ENCODE peak calls at places on chromosome 5, in five cellular contexts. Q is HepG2, R is NT2/D1, C is GM12878, M is H1. P is an unnamed sample.

GRCh38 chr5:149128023-149128875 is 13.0 kb upstream of the ABLIM3 start:
- DNase-seq in C (no peak), M (peak; percentile 66), Q (no peak), R (no peak), P (peak; percentile 76)

GRCh38 chr5:111999286-111999685 is 242.3 kb upstream of the NREP start:
- DNase-seq in C (no peak), M (no peak), R (no peak), Q (no peak), P (no peak)

GRCh38 chr5:134592141-134592746 is 40.4 kb downstream of the SAR1B start:
- DNase-seq in M (peak; percentile 69), R (peak; percentile 59), Q (no peak), C (no peak), P (no peak)

GRCh38 chr5:135276151-135276550 is 122.9 kb downstream of the MACROH2A1 start:
- DNase-seq in Q (no peak), C (no peak), R (no peak), M (no peak), P (no peak)

GRCh38 chr5:1097381-1097893 is 14.4 kb downstream of the SLC12A7 start:
- DNase-seq in M (no peak), C (no peak), Q (no peak), R (no peak), P (no peak)

GRCh38 chr5:168987540-168988300 is 313.2 kb downstream of the SLIT3 start:
- DNase-seq in C (no peak), Q (peak; percentile 43), R (peak; percentile 44), M (peak; percentile 91), P (peak; percentile 76)

GRCh38 chr5:15932066-15932465 is 247.5 kb downstream of the MARCHF11 start:
- DNase-seq in M (no peak), Q (no peak), R (no peak), C (no peak), P (no peak)

GRCh38 chr5:126852104-126852531 is 75.2 kb downstream of the LMNB1 start:
- DNase-seq in R (no peak), Q (no peak), C (peak; percentile 23), M (peak; percentile 37), P (no peak)

GRCh38 chr5:92268343-92268742 is 885.2 kb upstream of the ARRDC3 start:
- DNase-seq in R (no peak), C (no peak), Q (no peak), M (no peak), P (no peak)

GRCh38 chr5:1112596-1113331 is 901 bp upstream of the SLC12A7 start:
- DNase-seq in R (no peak), Q (peak; percentile 20), C (no peak), M (no peak), P (no peak)

GRCh38 chr5:112146323-112146848 is 272.7 kb downstream of the EPB41L4A start:
- DNase-seq in C (peak; percentile 74), M (no peak), Q (no peak), R (no peak), P (no peak)

GRCh38 chr5:126483156-126483555 is 59.9 kb downstream of the GRAMD2B start:
- DNase-seq in Q (no peak), C (no peak), R (no peak), M (no peak), P (no peak)

GRCh38 chr5:76145945-76146344 is 62.8 kb downstream of the SV2C start:
- DNase-seq in M (no peak), C (no peak), Q (peak; percentile 16), R (peak; percentile 30), P (peak; percentile 45)

GRCh38 chr5:115557667-115558387 is 13.3 kb upstream of the FEM1C start:
- DNase-seq in C (no peak), R (no peak), M (no peak), Q (peak; percentile 3), P (no peak)

GRCh38 chr5:126383755-126384154 is 39.5 kb upstream of the GRAMD2B start:
- DNase-seq in M (no peak), R (no peak), Q (no peak), C (no peak), P (no peak)

GRCh38 chr5:151153300-151153699 is 4.3 kb downstream of the ANXA6 start:
- DNase-seq in Q (no peak), M (no peak), C (no peak), R (no peak), P (no peak)

GRCh38 chr5:135249658-135250057 is 149.4 kb downstream of the MACROH2A1 start:
- DNase-seq in C (no peak), Q (no peak), M (peak; percentile 6), R (no peak), P (no peak)

GRCh38 chr5:33011803-33012202 is 300.7 kb downstream of the NPR3 start:
- DNase-seq in R (no peak), Q (no peak), C (no peak), M (no peak), P (no peak)

GRCh38 chr5:33008751-33009418 is 297.8 kb downstream of the NPR3 start:
- DNase-seq in Q (no peak), M (no peak), C (no peak), R (peak; percentile 20), P (no peak)

DNA sequence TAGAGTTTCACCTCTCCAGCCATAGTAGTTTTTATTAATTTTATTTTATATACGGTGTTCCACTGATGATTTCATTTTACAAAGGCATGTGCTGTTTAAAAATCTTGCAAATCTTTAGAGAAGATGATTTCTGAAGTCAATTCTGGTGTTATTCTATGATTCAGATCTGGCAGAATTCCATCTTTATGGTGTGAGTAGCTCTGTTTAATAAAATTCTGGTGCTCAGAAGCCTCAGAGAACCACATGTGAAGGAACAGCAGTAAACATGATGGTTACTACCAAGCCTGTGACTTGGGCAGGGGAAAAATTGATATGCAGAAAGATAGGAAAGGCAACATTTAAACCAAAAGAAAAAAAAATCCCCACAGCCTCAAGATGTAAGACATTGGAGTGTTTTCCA is 299.7 kb downstream of the NPR3 start:
- DNase-seq in C (no peak), R (no peak), M (no peak), Q (no peak), P (no peak)
- TF ChIP-seq SUZ12 in C (no peak), R (no peak), M (no peak), Q (no peak), P (no peak)

GRCh38 chr5:5132185-5132584 is 7.9 kb upstream of the ADAMTS16 start:
- DNase-seq in Q (peak; percentile 5), R (no peak), C (no peak), M (no peak), P (no peak)

GRCh38 chr5:5128766-5129165 is 11.4 kb upstream of the ADAMTS16 start:
- DNase-seq in R (no peak), C (no peak), M (no peak), Q (no peak), P (no peak)

GRCh38 chr5:5126444-5126843 is 13.7 kb upstream of the ADAMTS16 start:
- DNase-seq in C (no peak), Q (no peak), M (no peak), R (no peak), P (no peak)
- TF ChIP-seq SUZ12 in C (no peak), Q (no peak), M (no peak), R (no peak), P (no peak)

GRCh38 chr5:41410737-41411136 is 99.7 kb downstream of the PLCXD3 start:
- DNase-seq in Q (no peak), M (no peak), C (no peak), R (no peak), P (no peak)

GRCh38 chr5:41406944-41407343 is 103.5 kb downstream of the PLCXD3 start:
- DNase-seq in R (no peak), Q (peak; percentile 29), C (no peak), M (no peak), P (no peak)

GRCh38 chr5:41406424-41406823 is 104.0 kb downstream of the PLCXD3 start:
- DNase-seq in C (no peak), Q (peak; percentile 23), R (no peak), M (no peak), P (no peak)

GRCh38 chr5:41410307-41410706 is 100.1 kb downstream of the PLCXD3 start:
- DNase-seq in Q (no peak), C (no peak), M (no peak), R (no peak), P (no peak)

DNA sequence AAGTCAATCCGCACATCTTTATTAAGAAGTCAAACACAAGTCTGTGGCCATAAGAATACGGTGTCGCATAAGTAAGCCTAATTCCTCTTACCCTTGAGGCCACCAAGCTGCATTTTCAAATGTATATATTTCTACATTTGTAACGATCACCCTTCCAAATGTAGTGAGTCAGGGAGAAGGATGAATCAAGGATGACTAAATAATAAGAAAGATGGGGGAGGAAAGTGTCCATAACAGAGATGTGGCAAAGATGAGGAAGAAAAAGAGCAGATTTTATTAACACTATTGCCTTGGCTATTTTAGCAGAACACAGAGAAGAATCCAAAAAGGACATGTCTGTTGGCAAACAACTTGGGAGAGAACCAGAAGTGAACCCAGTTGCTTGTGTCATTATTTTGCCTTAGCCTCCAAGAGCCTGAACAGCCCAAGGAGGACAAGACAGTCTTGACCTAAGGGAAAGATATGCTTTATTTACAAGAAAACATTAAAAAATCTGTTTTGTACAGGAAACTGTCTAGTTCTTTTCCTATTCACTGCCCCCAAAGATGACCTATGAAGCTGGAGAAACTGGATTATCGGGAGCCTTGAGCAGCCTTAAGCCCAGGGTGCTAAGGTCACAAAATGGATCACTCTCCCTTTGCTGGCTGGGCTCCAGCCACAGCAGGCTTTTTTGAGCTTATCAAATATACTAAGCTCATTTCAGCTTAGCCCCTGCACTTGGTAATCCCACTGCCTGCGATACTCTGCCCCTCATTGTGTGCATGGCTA is 101.5 kb downstream of the PLCXD3 start:
- DNase-seq in R (no peak), Q (no peak), M (no peak), C (no peak), P (no peak)
- TF ChIP-seq SUZ12 in R (no peak), Q (no peak), M (no peak), C (no peak), P (no peak)

GRCh38 chr5:143101740-143102386 is 301.6 kb downstream of the NR3C1 start:
- DNase-seq in Q (no peak), C (no peak), M (no peak), R (no peak), P (no peak)

GRCh38 chr5:143108498-143109128 is 294.9 kb downstream of the NR3C1 start:
- DNase-seq in M (no peak), R (no peak), Q (peak; percentile 39), C (no peak), P (no peak)

GRCh38 chr5:143105216-143105905 is 298.1 kb downstream of the NR3C1 start:
- DNase-seq in C (no peak), R (no peak), Q (no peak), M (no peak), P (no peak)

GRCh38 chr5:143102414-143102813 is 301.1 kb downstream of the NR3C1 start:
- DNase-seq in Q (no peak), M (no peak), R (no peak), C (no peak), P (no peak)

DNA sequence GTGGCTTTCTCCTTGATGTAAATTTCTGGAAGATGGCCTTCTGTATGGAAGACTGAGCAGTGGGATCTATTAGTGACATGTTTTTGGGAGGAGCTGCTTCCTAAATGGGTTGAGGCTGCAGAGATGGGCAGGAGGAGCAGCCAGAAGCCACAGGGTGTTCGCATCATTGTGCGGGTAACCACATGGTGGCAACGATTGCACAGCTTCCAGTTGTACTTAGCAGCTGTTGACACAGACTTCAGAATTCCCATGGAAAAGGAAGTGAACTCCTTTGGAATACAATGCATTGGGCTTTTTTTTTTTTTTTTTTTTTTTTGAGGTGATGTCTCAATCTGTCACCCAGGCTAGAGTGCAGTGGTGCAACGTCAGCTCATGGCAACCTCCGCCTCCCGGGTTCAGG is 297.3 kb downstream of the NR3C1 start:
- DNase-seq in R (no peak), C (no peak), M (no peak), Q (peak; percentile 80), P (peak; percentile 22)
- TF ChIP-seq SUZ12 in R (no peak), C (no peak), M (no peak), Q (no peak), P (no peak)